ENCODE peak calls at places on chromosomes 1 and 21, in nine cellular contexts. Q is GM18507; X is HFFc6; J is LoVo; D is stimulated activated CD8-positive, alpha-beta memory T cell treated with anti-CD3 and anti-CD28 coated beads, Interleukin-15, amount 100 ng/mL, for 1 hour; S is PC-9; H is Right ventricle myocardium superior; E is choroid plexus epithelial cell; V is HFF-Myc. N is an unnamed sample.

GRCh38 chr1:1605034-1605591 is 5.2 kb upstream of the FNDC10 start:
- DNase-seq in Q (no peak), X (no peak), J (no peak), D (no peak), S (no peak), H (peak), E (no peak), V (no peak), N (no peak)

GRCh38 chr21:25938673-25939395 is 204.1 kb downstream of the GABPA start:
- DNase-seq in Q (no peak), X (no peak), J (no peak), D (no peak), S (no peak), H (no peak), E (peak), V (no peak), N (peak)

GRCh38 chr1:225940385-225941151 is 452 bp downstream of the LEFTY2 start:
- DNase-seq in Q (no peak), X (no peak), J (no peak), D (no peak), S (no peak), H (no peak), E (no peak), V (no peak), N (no peak)

GRCh38 chr1:203039609-203040517 is 13.6 kb downstream of the PPFIA4 start:
- DNase-seq in Q (no peak), X (no peak), J (no peak), D (no peak), S (no peak), H (no peak), E (no peak), V (no peak), N (peak)

GRCh38 chr1:195202271-195202670 is 1406.0 kb downstream of the KCNT2 start:
- DNase-seq in Q (no peak), X (no peak), J (no peak), D (no peak), S (no peak), H (no peak), E (peak), V (no peak), N (no peak)

GRCh38 chr1:173410794-173411236 is 66.3 kb upstream of the PRDX6 start:
- DNase-seq in Q (no peak), X (no peak), J (no peak), D (no peak), S (no peak), H (no peak), E (no peak), V (no peak), N (no peak)

GRCh38 chr1:45381243-45381642 is 41.0 kb upstream of the MUTYH start:
- DNase-seq in Q (no peak), X (no peak), J (no peak), D (no peak), S (no peak), H (no peak), E (no peak), V (no peak), N (no peak)

GRCh38 chr1:190439447-190439846 is 38.2 kb downstream of the BRINP3 start:
- DNase-seq in Q (no peak), X (no peak), J (no peak), D (no peak), S (no peak), H (no peak), E (no peak), V (no peak), N (no peak)

GRCh38 chr1:231493421-231494185 is 34.9 kb upstream of the TSNAX start:
- DNase-seq in Q (no peak), X (no peak), J (no peak), D (no peak), S (no peak), H (no peak), E (peak), V (peak), N (peak)

GRCh38 chr21:46559291-46559983 is 45.4 kb downstream of the S100B start:
- DNase-seq in Q (peak), X (no peak), J (no peak), D (no peak), S (no peak), H (no peak), E (no peak), V (no peak), N (no peak)

GRCh38 chr1:200180821-200181220 is 153.3 kb downstream of the NR5A2 start:
- DNase-seq in Q (no peak), X (peak), J (peak), D (no peak), S (no peak), H (no peak), E (peak), V (peak), N (peak)

GRCh38 chr21:29989634-29990234 is 49.9 kb upstream of the GRIK1 start:
- DNase-seq in Q (no peak), X (no peak), J (no peak), D (no peak), S (no peak), H (no peak), E (peak), V (no peak), N (no peak)

GRCh38 chr21:27329255-27329851 is 362.5 kb upstream of the ADAMTS5 start:
- DNase-seq in Q (no peak), X (no peak), J (no peak), D (no peak), S (no peak), H (no peak), E (peak), V (no peak), N (peak)

GRCh38 chr1:11875094-11875493 is 16.3 kb upstream of the NPPB start:
- DNase-seq in Q (no peak), X (no peak), J (no peak), D (no peak), S (no peak), H (no peak), E (no peak), V (no peak), N (no peak)

GRCh38 chr1:50985094-50985493 is 15.0 kb downstream of the CDKN2C start:
- DNase-seq in Q (no peak), X (no peak), J (no peak), D (no peak), S (no peak), H (no peak), E (no peak), V (no peak), N (no peak)

GRCh38 chr1:161763522-161764098 is 2.5 kb upstream of the ATF6 start:
- DNase-seq in Q (no peak), X (no peak), J (peak), D (no peak), S (no peak), H (no peak), E (peak), V (no peak), N (peak)

GRCh38 chr1:189662190-189662589 is 815.5 kb downstream of the BRINP3 start:
- DNase-seq in Q (no peak), X (no peak), J (peak), D (no peak), S (no peak), H (no peak), E (no peak), V (no peak), N (no peak)

GRCh38 chr1:25472494-25472893 is 41.8 kb downstream of the MACO1 start:
- DNase-seq in Q (no peak), X (no peak), J (no peak), D (no peak), S (no peak), H (no peak), E (no peak), V (no peak), N (no peak)

GRCh38 chr1:16048573-16049189 is 5.1 kb downstream of the CLCNKB start:
- DNase-seq in Q (no peak), X (no peak), J (peak), D (no peak), S (no peak), H (peak), E (peak), V (no peak), N (peak)

GRCh38 chr1:7783178-7783711 is 846 bp upstream of the PER3 start:
- DNase-seq in Q (peak), X (peak), J (peak), D (no peak), S (peak), H (peak), E (peak), V (no peak), N (peak)

GRCh38 chr1:65687435-65688214 is 105.1 kb upstream of the PDE4B start:
- DNase-seq in Q (peak), X (peak), J (peak), D (peak), S (peak), H (peak), E (peak), V (peak), N (peak)

GRCh38 chr1:159835862-159836518 is 9.3 kb downstream of the SLAMF8 start:
- DNase-seq in Q (no peak), X (no peak), J (no peak), D (no peak), S (no peak), H (no peak), E (peak), V (no peak), N (no peak)

GRCh38 chr1:76287917-76288316 is 213.4 kb downstream of the ST6GALNAC3 start:
- DNase-seq in Q (no peak), X (no peak), J (no peak), D (no peak), S (no peak), H (no peak), E (no peak), V (no peak), N (no peak)

GRCh38 chr1:151639466-151639865 is 27.6 kb downstream of the SNX27 start:
- DNase-seq in Q (no peak), X (peak), J (peak), D (no peak), S (no peak), H (no peak), E (peak), V (no peak), N (peak)

GRCh38 chr1:209715314-209715713 is 10.7 kb downstream of the HSD11B1 start:
- DNase-seq in Q (no peak), X (no peak), J (no peak), D (no peak), S (peak), H (no peak), E (no peak), V (no peak), N (no peak)

GRCh38 chr1:94301186-94301585 is 63.8 kb upstream of the ARHGAP29 start:
- DNase-seq in Q (no peak), X (no peak), J (no peak), D (no peak), S (peak), H (no peak), E (no peak), V (no peak), N (no peak)

GRCh38 chr21:41712201-41712600 is 54.7 kb downstream of the RIPK4 start:
- DNase-seq in Q (no peak), X (no peak), J (no peak), D (no peak), S (no peak), H (no peak), E (no peak), V (no peak), N (no peak)

GRCh38 chr1:79043506-79043905 is 37.0 kb upstream of the ADGRL4 start:
- DNase-seq in Q (no peak), X (peak), J (no peak), D (no peak), S (no peak), H (no peak), E (peak), V (no peak), N (no peak)

GRCh38 chr1:244224487-244225430 is 173.7 kb downstream of the ZBTB18 start:
- DNase-seq in Q (no peak), X (no peak), J (no peak), D (no peak), S (no peak), H (peak), E (peak), V (no peak), N (no peak)

GRCh38 chr1:234509457-234510328 is 30.7 kb upstream of the TARBP1 start:
- DNase-seq in Q (no peak), X (no peak), J (no peak), D (no peak), S (peak), H (no peak), E (no peak), V (no peak), N (no peak)

GRCh38 chr1:19250629-19251304 is 557 bp downstream of the EMC1 start:
- DNase-seq in Q (no peak), X (no peak), J (no peak), D (no peak), S (no peak), H (no peak), E (no peak), V (no peak), N (peak)

GRCh38 chr1:86016076-86016746 is 140.4 kb downstream of the COL24A1 start:
- DNase-seq in Q (no peak), X (no peak), J (no peak), D (no peak), S (no peak), H (no peak), E (peak), V (no peak), N (no peak)

GRCh38 chr1:203082571-203083462 is 3.0 kb downstream of the MYOG start:
- DNase-seq in Q (no peak), X (no peak), J (no peak), D (no peak), S (no peak), H (no peak), E (no peak), V (no peak), N (no peak)

GRCh38 chr1:234691567-234691966 is 81.6 kb upstream of the IRF2BP2 start:
- DNase-seq in Q (no peak), X (peak), J (no peak), D (no peak), S (no peak), H (no peak), E (peak), V (no peak), N (no peak)

GRCh38 chr1:22814176-22815042 is 103.8 kb downstream of the EPHB2 start:
- DNase-seq in Q (no peak), X (no peak), J (no peak), D (no peak), S (no peak), H (no peak), E (no peak), V (peak), N (no peak)

N was measured in mesenchymal stem cell.